ENCODE peak calls at places on chromosomes 6 and 20, in eight cellular contexts. Q is breast epithelium, W is KG1, A is NCI-H2081, N is NCI-H446 treated with DMSO at 0.1 percent for 48 hours, H is HuH-7, C is OCI-LY7, D is EH. T is an unnamed sample.

GRCh38 chr6:113209315-113209714 is 647.8 kb upstream of the MARCKS start:
- DNase-seq in Q (no peak), W (no peak), A (no peak), N (no peak), H (no peak), C (no peak), D (no peak), T (no peak)

GRCh38 chr6:161618816-161619454 is 345.1 kb upstream of the AGPAT4 start:
- DNase-seq in Q (peak; percentile 20), W (peak; percentile 0), A (peak; percentile 4), N (no peak), H (no peak), C (peak; percentile 3), D (peak; percentile 58), T (no peak)

GRCh38 chr20:46021361-46022359 is 7.4 kb upstream of the SLC12A5 start:
- DNase-seq in Q (no peak), W (no peak), A (peak; percentile 55), N (peak; percentile 56), H (peak; percentile 92), C (peak; percentile 92), D (no peak), T (no peak)

GRCh38 chr6:13303668-13304017 is 24.7 kb downstream of the TBC1D7 start:
- DNase-seq in Q (peak; percentile 30), W (no peak), A (no peak), N (no peak), H (no peak), C (peak; percentile 73), D (peak; percentile 77), T (no peak)

GRCh38 chr6:47722178-47722577 is 23.8 kb downstream of the ADGRF4 start:
- DNase-seq in Q (no peak), W (no peak), A (no peak), N (no peak), H (no peak), C (no peak), D (no peak), T (peak; percentile 21)

GRCh38 chr6:40328376-40328987 is 258.7 kb downstream of the LRFN2 start:
- DNase-seq in Q (peak; percentile 50), W (no peak), A (peak; percentile 79), N (no peak), H (peak; percentile 48), C (peak; percentile 13), D (no peak), T (no peak)

GRCh38 chr6:129671442-129672344 is 38.3 kb downstream of the ARHGAP18 start:
- DNase-seq in Q (no peak), W (no peak), A (no peak), N (no peak), H (no peak), C (peak; percentile 29), D (no peak), T (peak; percentile 83)

GRCh38 chr6:350371-350770 is 41.2 kb upstream of the IRF4 start:
- DNase-seq in Q (no peak), W (no peak), A (no peak), N (no peak), H (no peak), C (no peak), D (no peak), T (no peak)

GRCh38 chr20:56574531-56575142 is 41.6 kb downstream of the FAM209B start:
- DNase-seq in Q (no peak), W (no peak), A (no peak), N (no peak), H (no peak), C (no peak), D (no peak), T (no peak)

GRCh38 chr6:125791151-125791819 is 525 bp downstream of the NCOA7 start:
- DNase-seq in Q (peak; percentile 45), W (no peak), A (no peak), N (peak; percentile 30), H (peak; percentile 71), C (peak; percentile 76), D (peak; percentile 50), T (peak; percentile 18)

GRCh38 chr20:14232650-14233049 is 104.8 kb downstream of the FLRT3 start:
- DNase-seq in Q (no peak), W (no peak), A (no peak), N (no peak), H (no peak), C (no peak), D (no peak), T (no peak)

GRCh38 chr6:119343167-119343566 is 6.4 kb downstream of the MAN1A1 start:
- DNase-seq in Q (no peak), W (no peak), A (no peak), N (no peak), H (no peak), C (peak; percentile 32), D (no peak), T (no peak)

GRCh38 chr20:34271961-34272360 is 30.7 kb downstream of the ASIP start:
- DNase-seq in Q (peak; percentile 37), W (no peak), A (no peak), N (no peak), H (no peak), C (no peak), D (peak; percentile 79), T (no peak)

GRCh38 chr20:57389695-57390603 is 1.2 kb upstream of the RBM38 start:
- DNase-seq in Q (no peak), W (no peak), A (no peak), N (no peak), H (peak; percentile 55), C (no peak), D (no peak), T (no peak)

GRCh38 chr6:25537349-25538018 is 114.5 kb upstream of the SCGN start:
- DNase-seq in Q (no peak), W (peak; percentile 18), A (no peak), N (no peak), H (no peak), C (no peak), D (no peak), T (no peak)

GRCh38 chr20:44748005-44748370 is 2.3 kb downstream of the KCNK15 start:
- DNase-seq in Q (no peak), W (no peak), A (no peak), N (no peak), H (no peak), C (no peak), D (no peak), T (no peak)

GRCh38 chr6:108587258-108588059 is 26.7 kb downstream of the FOXO3 start:
- DNase-seq in Q (no peak), W (no peak), A (no peak), N (no peak), H (no peak), C (no peak), D (peak; percentile 92), T (no peak)

GRCh38 chr6:132978685-132979084 is 164.3 kb downstream of the RPS12 start:
- DNase-seq in Q (no peak), W (no peak), A (no peak), N (no peak), H (no peak), C (no peak), D (no peak), T (no peak)

GRCh38 chr20:49279677-49280462 is 2.0 kb upstream of the ZNFX1 start:
- DNase-seq in Q (no peak), W (no peak), A (no peak), N (no peak), H (no peak), C (peak; percentile 53), D (no peak), T (no peak)

GRCh38 chr6:154509421-154510143 is 903 bp downstream of the CNKSR3 start:
- DNase-seq in Q (no peak), W (no peak), A (no peak), N (no peak), H (peak; percentile 29), C (no peak), D (peak; percentile 51), T (no peak)

GRCh38 chr6:42698217-42698616 is 24.2 kb downstream of the PRPH2 start:
- DNase-seq in Q (no peak), W (no peak), A (no peak), N (no peak), H (no peak), C (no peak), D (no peak), T (no peak)

GRCh38 chr6:46221221-46221793 is 50.5 kb upstream of the ENPP5 start:
- DNase-seq in Q (no peak), W (peak; percentile 15), A (peak; percentile 40), N (no peak), H (peak; percentile 32), C (peak; percentile 79), D (peak; percentile 24), T (peak; percentile 2)

GRCh38 chr6:10412165-10412947 is 2.5 kb downstream of the TFAP2A start:
- DNase-seq in Q (peak; percentile 84), W (no peak), A (peak; percentile 93), N (peak; percentile 56), H (peak; percentile 73), C (peak; percentile 61), D (peak; percentile 98), T (no peak)

GRCh38 chr6:1611572-1612385 is 2.1 kb downstream of the FOXC1 start:
- DNase-seq in Q (no peak), W (no peak), A (peak; percentile 20), N (no peak), H (no peak), C (no peak), D (peak; percentile 38), T (no peak)

T was measured in GF-D8.